ENCODE peak calls at places on chromosome 9, in six cellular contexts. K is PC-9; I is CD8-positive, alpha-beta T cell; V is colonic mucosa; W is iPS DF 6.9; F is endothelial cell of umbilical vein. E is an unnamed sample.

GRCh38 chr9:134892820-134893420 is 12.3 kb downstream of the FCN2 start:
- DNase-seq in W (no peak), I (no peak), V (peak; percentile 7), F (no peak), K (no peak), E (no peak)

GRCh38 chr9:111965566-111966019 is 69.0 kb downstream of the UGCG start:
- DNase-seq in I (no peak), V (no peak), F (no peak), K (peak; percentile 87), W (no peak), E (peak; percentile 72)

GRCh38 chr9:124208571-124208970 is 49.2 kb upstream of the NEK6 start:
- DNase-seq in F (no peak), I (no peak), V (no peak), K (no peak), W (no peak), E (no peak)

GRCh38 chr9:107314763-107315162 is 31.7 kb downstream of the RAD23B start:
- DNase-seq in K (no peak), F (no peak), I (no peak), V (no peak), W (no peak), E (no peak)

GRCh38 chr9:87991151-87991870 is 17.0 kb upstream of the CDK20 start:
- DNase-seq in V (no peak), F (no peak), K (peak; percentile 56), W (no peak), I (no peak), E (no peak)

GRCh38 chr9:116549061-116549664 is 137.9 kb upstream of the TRIM32 start:
- DNase-seq in F (no peak), V (peak; percentile 62), W (no peak), I (no peak), K (peak; percentile 94), E (peak; percentile 64)

GRCh38 chr9:126956929-126957686 is 42.5 kb downstream of the RALGPS1 start:
- DNase-seq in F (no peak), W (no peak), K (peak; percentile 64), V (no peak), I (no peak), E (no peak)

GRCh38 chr9:130698514-130698913 is 4.9 kb downstream of the EXOSC2 start:
- DNase-seq in K (no peak), I (no peak), F (no peak), W (no peak), V (no peak), E (no peak)

GRCh38 chr9:83280259-83280658 is 217.3 kb upstream of the RASEF start:
- DNase-seq in F (peak; percentile 17), V (no peak), I (no peak), K (no peak), W (no peak), E (no peak)

GRCh38 chr9:76321185-76321828 is 72.9 kb downstream of the RFK start:
- DNase-seq in I (no peak), V (no peak), F (peak; percentile 87), W (no peak), K (peak; percentile 86), E (no peak)

GRCh38 chr9:34589656-34590375 is at the start of gene CNTFR:
- DNase-seq in V (peak; percentile 34), K (no peak), I (no peak), W (no peak), F (no peak), E (peak; percentile 26)

GRCh38 chr9:136916330-136917184 is 28.0 kb downstream of the FBXW5 start:
- DNase-seq in I (no peak), K (no peak), V (no peak), F (no peak), W (no peak), E (no peak)
- H3K4me1 ChIP-seq in I (no peaks in the 10 kb centered on the region), K (no peaks in the 10 kb centered on the region), V (no peaks in the 10 kb centered on the region), F (no peaks in the 10 kb centered on the region), W (no peaks in the 10 kb centered on the region), E (no peaks in the 10 kb centered on the region)

GRCh38 chr9:93949073-93949693 is 6.0 kb downstream of the BARX1 start:
- DNase-seq in I (no peak), W (no peak), K (no peak), V (no peak), F (no peak), E (no peak)
- H3K4me3 ChIP-seq in I (no peak overlapping the region), W (peak overlapping the region; percentile 21), K (no peak overlapping the region), V (no peak overlapping the region), F (no peak overlapping the region), E (no peak overlapping the region)

DNA sequence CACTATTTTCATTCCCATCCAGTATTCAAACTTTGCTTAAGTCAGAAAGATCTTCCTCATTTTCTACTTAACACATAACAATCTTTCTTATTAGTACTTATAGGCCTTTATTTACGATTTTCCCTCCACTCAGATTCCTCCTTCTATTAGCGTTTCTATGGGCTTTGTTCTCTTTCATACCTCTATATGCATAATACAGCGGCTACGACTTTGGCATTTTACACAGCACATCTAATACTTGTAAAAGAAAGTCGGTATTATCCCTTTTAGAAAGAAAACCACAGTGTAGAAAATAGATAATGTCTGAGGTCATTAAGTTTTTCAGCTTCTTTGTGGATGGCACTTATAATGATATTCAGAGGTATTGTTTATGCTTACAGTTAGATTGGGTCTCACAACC is 8.4 kb downstream of the RBM18 start:
- DNase-seq in F (no peak), K (no peak), I (no peak), V (no peak), W (no peak), E (no peak)
- H3K36me3 ChIP-seq in F (peaks cover 20% of the 10 kb centered on the region), K (peaks cover 9% of the 10 kb centered on the region), I (peaks cover 21% of the 10 kb centered on the region), V (peaks cover 18% of the 10 kb centered on the region), W (peaks cover 5% of the 10 kb centered on the region), E (no peaks in the 10 kb centered on the region)

GRCh38 chr9:38031594-38031993 is 37.4 kb downstream of the SHB start:
- DNase-seq in W (no peak), V (no peak), K (no peak), F (no peak), I (no peak), E (no peak)
- H3K4me1 ChIP-seq in W (peaks cover 4% of the 10 kb centered on the region), V (peaks cover 22% of the 10 kb centered on the region), K (peaks cover 91% of the 10 kb centered on the region), F (peaks cover 38% of the 10 kb centered on the region), I (no peaks in the 10 kb centered on the region), E (peaks cover 14% of the 10 kb centered on the region)

GRCh38 chr9:35791321-35791921 is at the start of gene NPR2:
- DNase-seq in W (no peak), V (no peak), I (no peak), F (peak; percentile 15), K (no peak), E (no peak)
- H3K4me3 ChIP-seq in W (peak within 1 kb of the TSS; percentile 42), V (peak within 1 kb of the TSS; percentile 13), I (no peak within 1 kb of the TSS), F (no peak within 1 kb of the TSS), K (no peak within 1 kb of the TSS), E (no peak within 1 kb of the TSS)

DNA sequence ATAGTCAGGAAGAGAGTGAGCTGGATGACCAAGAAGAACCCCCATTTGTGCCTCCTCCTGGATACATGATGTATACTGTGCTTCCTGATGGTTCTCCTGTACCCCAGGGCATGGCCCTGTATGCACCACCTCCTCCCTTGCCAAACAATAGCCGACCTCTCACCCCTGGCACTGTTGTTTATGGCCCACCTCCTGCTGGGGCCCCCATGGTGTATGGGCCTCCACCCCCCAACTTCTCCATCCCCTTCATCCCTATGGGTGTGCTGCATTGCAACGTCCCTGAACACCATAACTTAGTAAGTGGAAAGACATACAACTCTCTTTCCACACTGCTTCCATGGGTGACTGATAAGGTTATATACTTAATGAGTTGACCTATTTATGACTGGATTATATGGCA is 51.5 kb downstream of the RAB14 start:
- DNase-seq in K (no peak), F (no peak), V (no peak), I (no peak), W (no peak), E (no peak)
- H3K36me3 ChIP-seq in K (peaks cover 5% of the 10 kb centered on the region), F (peaks cover 14% of the 10 kb centered on the region), V (no peaks in the 10 kb centered on the region), I (peaks cover 50% of the 10 kb centered on the region), W (no peaks in the 10 kb centered on the region), E (no peaks in the 10 kb centered on the region)

GRCh38 chr9:120890415-120891254 is 13.6 kb upstream of the PHF19 start:
- DNase-seq in F (no peak), V (no peak), W (no peak), K (no peak), I (no peak), E (no peak)
- H3K4me1 ChIP-seq in F (peaks cover 25% of the 10 kb centered on the region), V (peaks cover 10% of the 10 kb centered on the region), W (peaks cover 1% of the 10 kb centered on the region), K (peaks cover 21% of the 10 kb centered on the region), I (peaks cover 61% of the 10 kb centered on the region), E (peaks cover 4% of the 10 kb centered on the region)

GRCh38 chr9:2414465-2414864 is 207.1 kb upstream of the VLDLR start:
- DNase-seq in I (no peak), W (no peak), K (no peak), V (no peak), F (no peak), E (no peak)

GRCh38 chr9:2417730-2418129 is 203.9 kb upstream of the VLDLR start:
- DNase-seq in F (no peak), K (no peak), W (no peak), I (no peak), V (no peak), E (no peak)

GRCh38 chr9:2420488-2421056 is 201.0 kb upstream of the VLDLR start:
- DNase-seq in I (no peak), V (no peak), W (no peak), K (no peak), F (no peak), E (no peak)

GRCh38 chr9:2415326-2415725 is 206.3 kb upstream of the VLDLR start:
- DNase-seq in K (no peak), I (no peak), V (no peak), W (no peak), F (no peak), E (no peak)

GRCh38 chr9:2418619-2419018 is 203.0 kb upstream of the VLDLR start:
- DNase-seq in V (no peak), W (no peak), F (no peak), I (no peak), K (no peak), E (no peak)
- H3K4me3 ChIP-seq in V (no peak overlapping the region), W (no peak overlapping the region), F (no peak overlapping the region), I (no peak overlapping the region), K (no peak overlapping the region), E (no peak overlapping the region)

GRCh38 chr9:132645711-132646110 is 24.1 kb downstream of the DDX31 start:
- DNase-seq in I (no peak), W (no peak), K (no peak), V (no peak), F (no peak), E (no peak)

GRCh38 chr9:132646726-132647125 is 23.1 kb downstream of the DDX31 start:
- DNase-seq in W (no peak), K (no peak), F (no peak), V (no peak), I (no peak), E (no peak)

GRCh38 chr9:132644251-132644650 is 25.5 kb downstream of the DDX31 start:
- DNase-seq in W (no peak), K (no peak), I (no peak), V (no peak), F (no peak), E (peak; percentile 28)

GRCh38 chr9:132647355-132647754 is 22.4 kb downstream of the DDX31 start:
- DNase-seq in I (no peak), K (no peak), V (no peak), W (no peak), F (no peak), E (no peak)

GRCh38 chr9:132645306-132645705 is 24.5 kb downstream of the DDX31 start:
- DNase-seq in K (no peak), V (no peak), W (no peak), F (no peak), I (no peak), E (no peak)
- H3K36me3 ChIP-seq in K (peaks cover 44% of the 10 kb centered on the region), V (no peaks in the 10 kb centered on the region), W (peaks cover 17% of the 10 kb centered on the region), F (peaks cover 18% of the 10 kb centered on the region), I (peaks cover 52% of the 10 kb centered on the region), E (peaks cover 8% of the 10 kb centered on the region)